ENCODE peak calls at places on chromosome 22, in ten cellular contexts. B is heart right ventricle, A is GM20000, C is ovary, N is A549, L is stomach, M is AG10803, S is foreskin fibroblast, H is fibroblast of mammary gland, G is fibroblast of pulmonary artery. T is an unnamed sample.

GRCh38 chr22:43789452-43789851 is 22.7 kb downstream of the EFCAB6 start:
- DNase-seq in B (peak), A (no peak), C (peak), N (peak), L (no peak), M (peak), S (peak), H (peak), G (peak), T (no peak)

GRCh38 chr22:34599567-34599966 is 466.4 kb upstream of the ISX start:
- DNase-seq in B (no peak), A (no peak), C (no peak), N (no peak), L (no peak), M (no peak), S (no peak), H (no peak), G (no peak), T (no peak)

GRCh38 chr22:18970180-18970947 is 34.3 kb upstream of the PRODH start:
- DNase-seq in B (no peak), A (peak), C (no peak), N (peak), L (no peak), M (no peak), S (peak), H (no peak), G (no peak), T (no peak)

GRCh38 chr22:25113316-25113721 is 86.3 kb upstream of the CRYBB3 start:
- DNase-seq in B (no peak), A (no peak), C (no peak), N (no peak), L (peak), M (no peak), S (no peak), H (no peak), G (no peak), T (no peak)

GRCh38 chr22:44107341-44107740 is 73.4 kb upstream of the PARVG start:
- DNase-seq in B (no peak), A (no peak), C (no peak), N (no peak), L (no peak), M (no peak), S (no peak), H (no peak), G (no peak), T (no peak)

GRCh38 chr22:48369789-48370507 is 1457.7 kb downstream of the BRD1 start:
- DNase-seq in B (no peak), A (no peak), C (no peak), N (peak), L (peak), M (peak), S (no peak), H (no peak), G (no peak), T (no peak)

GRCh38 chr22:49237703-49238102 is 590.0 kb downstream of the BRD1 start:
- DNase-seq in B (no peak), A (no peak), C (no peak), N (no peak), L (no peak), M (no peak), S (no peak), H (no peak), G (no peak), T (no peak)

GRCh38 chr22:49913026-49913425 is 5.2 kb downstream of the ALG12 start:
- DNase-seq in B (no peak), A (no peak), C (no peak), N (no peak), L (no peak), M (no peak), S (no peak), H (no peak), G (no peak), T (no peak)

GRCh38 chr22:23784215-23784732 is 2.5 kb upstream of the SMARCB1 start:
- DNase-seq in B (no peak), A (no peak), C (no peak), N (no peak), L (peak), M (peak), S (peak), H (no peak), G (no peak), T (no peak)

GRCh38 chr22:48004038-48004437 is 1241.6 kb downstream of the TBC1D22A start:
- DNase-seq in B (no peak), A (no peak), C (no peak), N (no peak), L (no peak), M (no peak), S (no peak), H (no peak), G (no peak), T (no peak)

GRCh38 chr22:43270314-43270908 is 72.8 kb downstream of the SCUBE1 start:
- DNase-seq in B (no peak), A (peak), C (no peak), N (peak), L (no peak), M (no peak), S (peak), H (no peak), G (no peak), T (peak)

GRCh38 chr22:48320048-48320655 is 1507.5 kb downstream of the BRD1 start:
- DNase-seq in B (no peak), A (no peak), C (no peak), N (no peak), L (no peak), M (no peak), S (no peak), H (no peak), G (no peak), T (no peak)

GRCh38 chr22:27105142-27106025 is 448.0 kb downstream of the MIAT start:
- DNase-seq in B (peak), A (no peak), C (peak), N (no peak), L (peak), M (peak), S (peak), H (peak), G (peak), T (no peak)

GRCh38 chr22:35352214-35353111 is 28.4 kb upstream of the HMOX1 start:
- DNase-seq in B (peak), A (no peak), C (no peak), N (peak), L (peak), M (peak), S (no peak), H (peak), G (no peak), T (peak)

GRCh38 chr22:18992543-18993198 is 56.6 kb upstream of the PRODH start:
- DNase-seq in B (no peak), A (no peak), C (no peak), N (no peak), L (no peak), M (no peak), S (no peak), H (no peak), G (no peak), T (no peak)

GRCh38 chr22:49247194-49247924 is 580.3 kb downstream of the BRD1 start:
- DNase-seq in B (no peak), A (no peak), C (no peak), N (no peak), L (no peak), M (no peak), S (no peak), H (no peak), G (no peak), T (no peak)

GRCh38 chr22:29299136-29299900 is 7.1 kb upstream of the GAS2L1 start:
- DNase-seq in B (no peak), A (no peak), C (peak), N (no peak), L (no peak), M (no peak), S (no peak), H (no peak), G (no peak), T (no peak)

DNA sequence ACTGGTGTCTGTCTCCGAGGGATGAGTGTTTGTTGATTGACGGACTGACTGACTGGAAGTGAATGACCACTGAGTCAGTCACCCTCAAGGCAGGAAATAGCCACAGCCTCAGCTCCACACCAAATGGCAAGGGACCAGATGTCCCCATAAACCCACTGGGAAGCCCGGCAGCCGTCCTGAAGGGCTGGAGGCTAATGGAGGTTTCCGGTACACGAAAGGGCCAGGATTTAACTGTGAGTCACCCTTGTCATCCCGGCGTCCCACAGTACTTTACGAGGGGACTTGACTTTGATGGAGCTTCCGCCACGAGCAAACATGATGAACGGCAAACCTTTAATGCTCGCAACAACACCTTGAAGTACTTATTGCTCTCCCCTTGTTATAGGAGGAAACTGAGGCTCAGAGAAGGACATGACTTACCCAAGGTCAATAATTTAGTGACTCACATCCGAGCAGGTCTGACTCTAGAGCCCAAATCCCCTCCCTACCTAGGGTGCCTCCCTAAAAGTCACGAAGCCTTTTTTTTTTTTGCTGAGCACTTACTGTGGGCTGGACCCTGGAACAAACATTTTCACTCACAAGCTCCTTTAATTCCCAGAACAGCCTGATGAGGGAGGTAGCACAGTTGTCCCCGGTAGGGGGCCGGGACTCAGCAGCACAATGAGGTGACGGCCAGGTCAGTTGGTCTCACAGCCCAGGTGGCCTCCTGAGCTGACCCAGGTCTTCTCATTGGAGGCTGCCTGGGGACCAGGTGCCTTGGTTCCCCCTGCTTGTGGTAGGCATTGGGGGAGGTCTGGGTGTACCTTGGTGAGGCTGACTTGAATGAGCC is 25.2 kb upstream of the GCAT start:
- DNase-seq in B (no peak), A (no peak), C (no peak), N (no peak), L (no peak), M (peak), S (peak), H (peak), G (no peak), T (no peak)
- TF ChIP-seq CTCF in B (no peak), A (no peak), C (no peak), N (no peak), L (no peak), M (peak), S (peak), H (no peak), G (peak), T (no peak)

GRCh38 chr22:31628969-31629723 is 32.9 kb downstream of the PISD start:
- DNase-seq in B (no peak), A (no peak), C (peak), N (no peak), L (no peak), M (no peak), S (no peak), H (no peak), G (no peak), T (no peak)

GRCh38 chr22:31629741-31630184 is 32.3 kb downstream of the PISD start:
- DNase-seq in B (no peak), A (no peak), C (peak), N (no peak), L (no peak), M (no peak), S (no peak), H (no peak), G (no peak), T (no peak)

GRCh38 chr22:31628362-31628761 is 33.7 kb downstream of the PISD start:
- DNase-seq in B (no peak), A (no peak), C (no peak), N (no peak), L (no peak), M (no peak), S (no peak), H (no peak), G (no peak), T (no peak)

GRCh38 chr22:31631381-31631780 is 30.6 kb downstream of the PISD start:
- DNase-seq in B (no peak), A (peak), C (no peak), N (no peak), L (no peak), M (no peak), S (peak), H (peak), G (no peak), T (no peak)

GRCh38 chr22:31630331-31631329 is 31.4 kb downstream of the PISD start:
- DNase-seq in B (peak), A (peak), C (peak), N (peak), L (peak), M (peak), S (peak), H (peak), G (peak), T (peak)
- TF ChIP-seq CTCF in B (no peak), A (no peak), C (no peak), N (no peak), L (no peak), M (no peak), S (peak), H (no peak), G (no peak), T (no peak)

GRCh38 chr22:46107753-46108563 is 42.4 kb upstream of the PPARA start:
- DNase-seq in B (no peak), A (no peak), C (peak), N (no peak), L (no peak), M (peak), S (peak), H (peak), G (no peak), T (no peak)

GRCh38 chr22:46109474-46110003 is 40.8 kb upstream of the PPARA start:
- DNase-seq in B (no peak), A (no peak), C (no peak), N (no peak), L (no peak), M (no peak), S (no peak), H (no peak), G (no peak), T (no peak)

GRCh38 chr22:46107089-46107664 is 43.1 kb upstream of the PPARA start:
- DNase-seq in B (no peak), A (no peak), C (peak), N (no peak), L (peak), M (no peak), S (peak), H (peak), G (no peak), T (no peak)

GRCh38 chr22:46110215-46110614 is 40.1 kb upstream of the PPARA start:
- DNase-seq in B (no peak), A (no peak), C (peak), N (no peak), L (no peak), M (peak), S (peak), H (peak), G (no peak), T (no peak)

DNA sequence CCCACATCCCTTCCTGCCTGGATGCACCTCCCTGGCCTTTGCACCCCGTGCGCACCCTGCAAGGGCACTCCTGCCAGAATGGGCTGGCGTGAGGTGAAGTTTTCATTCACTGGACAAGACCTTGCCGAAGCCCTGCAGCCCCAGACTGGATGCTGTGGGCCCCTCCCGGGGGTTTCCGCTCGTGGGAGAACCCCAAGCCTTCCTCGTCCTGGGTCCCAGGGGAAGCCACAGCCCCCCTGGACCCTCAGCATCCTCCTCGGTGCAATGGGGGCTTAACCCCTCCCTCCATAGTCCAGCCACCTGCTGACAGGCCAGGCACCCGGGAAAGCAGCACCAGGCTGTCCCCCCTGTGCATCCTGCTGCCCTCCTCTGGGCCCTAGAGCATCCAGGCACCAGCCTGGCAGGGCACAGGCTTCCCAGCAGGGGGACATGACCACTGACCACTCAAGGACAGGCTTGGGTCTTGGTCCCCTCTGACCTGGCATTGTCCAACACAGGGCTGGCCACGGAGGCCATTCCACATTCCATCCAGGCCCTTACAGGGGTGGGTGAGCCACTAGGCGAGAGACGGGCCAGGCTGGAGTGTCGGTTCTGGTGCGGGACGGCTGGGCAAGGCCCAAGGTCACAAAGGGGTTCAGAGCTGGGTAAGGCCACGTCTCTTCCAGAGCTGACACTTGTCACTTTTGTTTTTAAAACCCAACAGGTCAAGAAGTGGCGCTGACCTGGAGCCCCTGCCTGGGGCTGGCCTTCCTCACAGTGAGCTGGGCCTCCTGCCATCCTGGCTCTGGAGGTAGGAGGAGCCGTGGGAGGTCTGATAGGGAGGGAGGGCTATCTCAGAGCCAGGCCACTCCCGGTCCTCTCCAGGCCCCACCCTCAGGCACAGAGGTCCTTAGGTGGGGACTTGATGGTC is 41.5 kb upstream of the PPARA start:
- DNase-seq in B (peak), A (no peak), C (peak), N (no peak), L (peak), M (peak), S (peak), H (peak), G (peak), T (no peak)
- TF ChIP-seq CTCF in B (no peak), A (no peak), C (no peak), N (no peak), L (no peak), M (peak), S (no peak), H (no peak), G (no peak), T (no peak)

GRCh38 chr22:41946360-41947180 is at the start of gene CENPM:
- DNase-seq in B (peak), A (peak), C (peak), N (peak), L (peak), M (peak), S (peak), H (peak), G (peak), T (peak)
- TF ChIP-seq CTCF in B (no peak), A (no peak), C (no peak), N (no peak), L (peak), M (peak), S (peak), H (peak), G (peak), T (no peak)

GRCh38 chr22:37098976-37099577 is 10.4 kb downstream of the TMPRSS6 start:
- DNase-seq in B (no peak), A (peak), C (no peak), N (no peak), L (no peak), M (no peak), S (no peak), H (no peak), G (no peak), T (no peak)
- TF ChIP-seq CTCF in B (no peak), A (peak), C (no peak), N (no peak), L (no peak), M (no peak), S (peak), H (peak), G (peak), T (peak)

GRCh38 chr22:22364207-22364606 is 119.6 kb downstream of the VPREB1 start:
- DNase-seq in B (no peak), A (no peak), C (no peak), N (no peak), L (no peak), M (no peak), S (no peak), H (no peak), G (no peak), T (no peak)
- TF ChIP-seq CTCF in B (no peak), A (no peak), C (no peak), N (no peak), L (no peak), M (no peak), S (no peak), H (no peak), G (no peak), T (no peak)

GRCh38 chr22:39010946-39011625 is 3.0 kb upstream of the APOBEC3C start:
- DNase-seq in B (no peak), A (no peak), C (no peak), N (no peak), L (no peak), M (no peak), S (no peak), H (no peak), G (no peak), T (no peak)

GRCh38 chr22:39016592-39016991 is 2.5 kb downstream of the APOBEC3C start:
- DNase-seq in B (no peak), A (no peak), C (no peak), N (no peak), L (no peak), M (no peak), S (no peak), H (no peak), G (no peak), T (no peak)

GRCh38 chr22:39017596-39018365 is 3.1 kb upstream of the APOBEC3D start:
- DNase-seq in B (no peak), A (no peak), C (no peak), N (no peak), L (no peak), M (no peak), S (no peak), H (no peak), G (no peak), T (no peak)

GRCh38 chr22:39012525-39013516 is 1.2 kb upstream of the APOBEC3C start:
- DNase-seq in B (no peak), A (no peak), C (peak), N (no peak), L (no peak), M (no peak), S (peak), H (no peak), G (peak), T (no peak)

DNA sequence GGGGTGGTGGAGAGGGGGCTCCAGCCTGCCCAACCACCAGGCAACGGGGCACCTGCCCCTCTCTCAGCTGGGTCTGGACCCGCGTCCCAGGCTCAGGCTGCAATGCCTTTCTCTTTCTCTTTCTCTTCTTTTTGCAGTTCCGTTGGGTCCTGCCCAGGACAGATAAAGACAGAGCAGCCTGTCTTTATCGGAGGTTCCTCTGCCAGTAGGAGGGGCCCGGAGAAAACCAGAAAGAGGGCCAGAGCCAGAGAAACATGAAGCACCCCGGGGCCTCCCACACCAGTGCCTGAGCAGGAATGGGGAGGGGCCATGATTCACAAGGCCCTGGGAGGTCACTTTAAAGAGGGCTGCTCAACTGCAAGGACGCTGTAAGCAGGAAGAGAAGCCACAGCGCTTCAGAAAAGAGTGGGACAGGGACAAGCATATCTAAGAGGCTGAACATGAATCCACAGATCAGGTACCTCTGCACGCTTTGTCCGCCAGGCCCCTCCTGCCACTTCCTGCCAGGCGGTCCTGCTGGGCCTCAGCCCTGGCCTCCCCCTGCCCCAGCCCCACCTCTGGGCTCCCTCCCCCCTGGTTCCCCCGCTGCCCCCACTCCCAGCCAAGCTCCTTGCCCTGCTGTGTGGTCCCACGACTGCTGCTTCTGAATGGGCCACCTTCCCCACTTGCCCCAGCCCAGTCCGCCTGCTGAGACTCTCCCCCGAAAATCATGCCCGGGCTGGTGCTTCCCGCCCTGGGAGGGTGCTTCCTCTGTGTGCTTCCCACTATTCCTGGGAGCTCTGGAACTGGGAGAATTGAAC is at the start of gene APOBEC3C:
- DNase-seq in B (peak), A (peak), C (peak), N (peak), L (peak), M (peak), S (peak), H (peak), G (peak), T (peak)
- TF ChIP-seq CTCF in B (no peak), A (no peak), C (no peak), N (no peak), L (no peak), M (no peak), S (no peak), H (no peak), G (peak), T (peak)

T was measured in GM10248.